ENCODE peak calls at places on chromosomes 16 and 17, in four cellular contexts. Z is left cardiac atrium; Q is endothelial cell; H is stimulated activated CD4-positive, alpha-beta T cell treated with anti-CD3 and anti-CD28 coated beads, Interleukin-12 subunit alpha, Interleukin-12 subunit beta, amount 100 ng/mL, for 4 hours. A is an unnamed sample.

GRCh38 chr17:66469088-66469442 is 166.7 kb downstream of the PRKCA start:
- DNase-seq in H (no peak), Z (no peak), Q (no peak), A (no peak)

GRCh38 chr17:68707032-68707431 is 105.9 kb upstream of the FAM20A start:
- DNase-seq in Q (no peak), Z (no peak), H (no peak), A (no peak)

GRCh38 chr16:46899443-46900143 is 15.4 kb downstream of the GPT2 start:
- DNase-seq in H (no peak), Z (no peak), Q (no peak), A (no peak)

GRCh38 chr17:57484081-57484666 is 227.9 kb downstream of the MSI2 start:
- DNase-seq in Z (no peak), H (no peak), Q (no peak), A (no peak)

GRCh38 chr16:50266337-50267091 is at the start of gene ADCY7:
- DNase-seq in Z (peak; percentile 80), H (peak; percentile 80), Q (no peak), A (peak; percentile 81)

GRCh38 chr16:27572711-27573110 is 22.8 kb downstream of the KATNIP start:
- DNase-seq in Z (peak; percentile 25), H (no peak), Q (no peak), A (peak; percentile 25)

GRCh38 chr17:39404542-39405378 is 3.3 kb upstream of the FBXL20 start:
- DNase-seq in Q (no peak), Z (no peak), H (no peak), A (no peak)

GRCh38 chr16:72475688-72476087 is 303.7 kb upstream of the PMFBP1 start:
- DNase-seq in H (no peak), Q (no peak), Z (no peak), A (no peak)

GRCh38 chr16:85930321-85930720 is 31.4 kb downstream of the IRF8 start:
- DNase-seq in Z (no peak), H (no peak), Q (no peak), A (no peak)

GRCh38 chr16:51150894-51151320 is at the start of gene SALL1:
- DNase-seq in H (no peak), Z (no peak), Q (no peak), A (peak; percentile 22)

GRCh38 chr16:68083239-68083781 is 1.9 kb upstream of the NFATC3 start:
- DNase-seq in Q (no peak), H (no peak), Z (no peak), A (no peak)

GRCh38 chr17:37039269-37039668 is 90.5 kb downstream of the AATF start:
- DNase-seq in Q (no peak), Z (no peak), H (no peak), A (no peak)

GRCh38 chr17:47844814-47845453 is 3.9 kb upstream of the SCRN2 start:
- DNase-seq in Z (no peak), Q (no peak), H (no peak), A (no peak)

GRCh38 chr17:50198026-50198669 is 3.3 kb downstream of the COL1A1 start:
- DNase-seq in Q (peak; percentile 79), Z (peak; percentile 68), H (peak; percentile 49), A (peak; percentile 79)

GRCh38 chr17:50210249-50211225 is 9.1 kb upstream of the COL1A1 start:
- DNase-seq in Z (peak; percentile 83), H (no peak), Q (no peak), A (peak; percentile 85)

GRCh38 chr16:86952769-86953168 is 364.4 kb downstream of the C16orf95 start:
- DNase-seq in H (no peak), Z (no peak), Q (no peak), A (no peak)

GRCh38 chr16:28534542-28535373 is 4.0 kb downstream of the NUPR1 start:
- DNase-seq in Q (no peak), Z (peak; percentile 42), H (no peak), A (peak; percentile 56)

GRCh38 chr17:72725432-72726068 is 366.9 kb downstream of the SLC39A11 start:
- DNase-seq in Q (peak; percentile 61), Z (peak; percentile 52), H (peak; percentile 47), A (peak; percentile 71)

GRCh38 chr16:88415381-88416323 is 32.9 kb downstream of the ZNF469 start:
- DNase-seq in H (no peak), Z (no peak), Q (no peak), A (no peak)

GRCh38 chr16:13426279-13426678 is 493.7 kb upstream of the ERCC4 start:
- DNase-seq in H (no peak), Z (no peak), Q (no peak), A (no peak)

GRCh38 chr16:11225677-11226549 is 30.1 kb downstream of the SOCS1 start:
- DNase-seq in Q (no peak), Z (no peak), H (peak; percentile 19), A (no peak)

GRCh38 chr16:58306327-58306726 is 11.5 kb upstream of the PRSS54 start:
- DNase-seq in Z (peak; percentile 30), H (peak; percentile 36), Q (peak; percentile 45), A (no peak)

GRCh38 chr17:75840779-75841123 is 3.5 kb downstream of the UNC13D start:
- DNase-seq in H (no peak), Z (no peak), Q (no peak), A (no peak)

GRCh38 chr17:21213491-21214014 is 408 bp downstream of the TMEM11 start:
- DNase-seq in Z (peak; percentile 70), H (no peak), Q (peak; percentile 56), A (peak; percentile 76)

GRCh38 chr16:84526794-84527485 is 22.5 kb upstream of the MEAK7 start:
- DNase-seq in Q (no peak), H (no peak), Z (peak; percentile 46), A (no peak)

GRCh38 chr16:84834403-84834772 is 14.6 kb downstream of the CRISPLD2 start:
- DNase-seq in Q (no peak), H (no peak), Z (no peak), A (no peak)

A was measured in right cardiac atrium.